ENCODE peak calls at places on chromosome 4, in four cellular contexts. Y is K562, V is keratinocyte, L is IMR-90. I is an unnamed sample.

GRCh38 chr4:176335421-176335820 is 15.7 kb downstream of the SPCS3 start:
- DNase-seq in V (no peak), L (peak; percentile 79), Y (no peak), I (no peak)

GRCh38 chr4:38501698-38502097 is 162.3 kb upstream of the KLF3 start:
- DNase-seq in V (no peak), L (no peak), Y (no peak), I (no peak)

GRCh38 chr4:2954358-2955185 is 8.6 kb downstream of the NOP14 start:
- DNase-seq in Y (peak; percentile 50), V (no peak), L (no peak), I (no peak)

GRCh38 chr4:128311659-128312392 is 24.2 kb upstream of the PGRMC2 start:
- DNase-seq in L (no peak), V (no peak), Y (no peak), I (no peak)

GRCh38 chr4:3263053-3263958 is 14.3 kb downstream of the MSANTD1 start:
- DNase-seq in Y (no peak), L (no peak), V (no peak), I (no peak)

GRCh38 chr4:184347251-184348239 is 126.8 kb downstream of the IRF2 start:
- DNase-seq in V (peak; percentile 72), Y (peak; percentile 58), L (peak; percentile 68), I (peak; percentile 47)

GRCh38 chr4:24527371-24527770 is 57.0 kb downstream of the DHX15 start:
- DNase-seq in V (no peak), L (peak; percentile 60), Y (no peak), I (no peak)

GRCh38 chr4:109815151-109816081 is at the start of gene GAR1:
- DNase-seq in V (peak; percentile 36), Y (peak; percentile 86), L (peak; percentile 92), I (peak; percentile 94)

GRCh38 chr4:7067523-7068278 is at the start of gene GRPEL1:
- DNase-seq in Y (peak; percentile 75), L (peak; percentile 99), V (peak; percentile 94), I (peak; percentile 100)

GRCh38 chr4:137283737-137284136 is 248.6 kb downstream of the PCDH18 start:
- DNase-seq in Y (no peak), L (peak; percentile 39), V (no peak), I (no peak)

GRCh38 chr4:10164877-10165283 is 48.3 kb upstream of the WDR1 start:
- DNase-seq in Y (peak; percentile 68), V (no peak), L (peak; percentile 42), I (peak; percentile 73)

GRCh38 chr4:156870861-156871260 is 100.7 kb downstream of the PDGFC start:
- DNase-seq in L (no peak), V (no peak), Y (no peak), I (no peak)

GRCh38 chr4:15428611-15429010 is 778 bp downstream of the C1QTNF7 start:
- DNase-seq in V (no peak), L (no peak), Y (no peak), I (no peak)

GRCh38 chr4:73520821-73521220 is 39.3 kb downstream of the AFM start:
- DNase-seq in Y (no peak), L (peak; percentile 60), V (no peak), I (no peak)

GRCh38 chr4:25484243-25484721 is 107.2 kb downstream of the ANAPC4 start:
- DNase-seq in V (peak; percentile 32), Y (no peak), L (no peak), I (no peak)

GRCh38 chr4:151169223-151169622 is 69.8 kb downstream of the RPS3A start:
- DNase-seq in V (no peak), Y (no peak), L (peak; percentile 99), I (no peak)

GRCh38 chr4:37236165-37236564 is 8.4 kb upstream of the NWD2 start:
- DNase-seq in V (no peak), L (no peak), Y (no peak), I (no peak)

GRCh38 chr4:3364199-3364598 is 71.4 kb downstream of the RGS12 start:
- DNase-seq in V (no peak), Y (no peak), L (no peak), I (no peak)

GRCh38 chr4:10123227-10124101 is 6.9 kb upstream of the WDR1 start:
- DNase-seq in V (no peak), Y (no peak), L (peak; percentile 22), I (peak; percentile 94)

GRCh38 chr4:79882806-79883205 is 190.2 kb downstream of the ANTXR2 start:
- DNase-seq in Y (no peak), L (no peak), V (no peak), I (no peak)

GRCh38 chr4:184475096-184475461 is 729 bp upstream of the IRF2 start:
- DNase-seq in L (peak; percentile 35), V (no peak), Y (peak; percentile 72), I (peak; percentile 54)

GRCh38 chr4:188704288-188704687 is 565.0 kb downstream of the TRIML1 start:
- DNase-seq in Y (no peak), V (no peak), L (no peak), I (no peak)

GRCh38 chr4:108333353-108333920 is 164.7 kb upstream of the LEF1 start:
- DNase-seq in L (no peak), Y (no peak), V (no peak), I (no peak)

GRCh38 chr4:109826719-109827118 is 1.1 kb upstream of the RRH start:
- DNase-seq in Y (peak; percentile 22), L (peak; percentile 33), V (no peak), I (peak; percentile 38)

GRCh38 chr4:166991162-166991561 is 243.1 kb downstream of the SPOCK3 start:
- DNase-seq in V (no peak), Y (no peak), L (no peak), I (no peak)

GRCh38 chr4:55906999-55907398 is 41.7 kb upstream of the CEP135 start:
- DNase-seq in L (peak; percentile 22), V (peak; percentile 32), Y (no peak), I (peak; percentile 43)

GRCh38 chr4:155473420-155474095 is 96.8 kb upstream of the MAP9 start:
- DNase-seq in L (peak; percentile 30), V (no peak), Y (no peak), I (peak; percentile 93)

GRCh38 chr4:155481150-155481549 is 104.4 kb upstream of the MAP9 start:
- DNase-seq in L (no peak), Y (no peak), V (no peak), I (no peak)

GRCh38 chr4:155474758-155475157 is 98.0 kb upstream of the MAP9 start:
- DNase-seq in L (no peak), V (no peak), Y (no peak), I (peak; percentile 90)

DNA sequence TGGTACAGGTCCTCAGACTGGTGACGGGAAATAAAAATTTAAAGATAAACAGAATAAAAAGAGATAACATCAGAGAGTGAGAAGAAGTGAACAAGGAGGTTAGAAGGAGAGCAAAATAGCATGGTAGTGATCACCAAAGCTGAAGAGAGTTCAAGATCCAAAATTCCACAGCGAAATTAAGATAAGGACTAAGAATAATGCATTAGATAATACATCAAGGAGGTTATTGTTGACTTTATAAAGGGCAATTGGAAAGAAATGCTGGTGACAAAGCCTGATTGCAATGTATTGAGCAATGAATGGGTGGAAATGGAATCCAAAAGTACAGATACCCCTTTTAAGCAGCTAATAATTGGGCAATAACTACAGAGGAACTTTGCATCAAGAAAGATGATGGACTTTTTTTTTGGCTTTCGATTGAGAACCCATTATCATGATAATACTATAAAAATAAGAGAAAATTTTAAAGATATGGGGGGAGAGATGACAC is 101.6 kb upstream of the MAP9 start:
- DNase-seq in L (peak; percentile 41), Y (no peak), V (no peak), I (no peak)
- H3K9me1 ChIP-seq in L (no peaks in the 10 kb centered on the region), Y (no peaks in the 10 kb centered on the region), V (no peaks in the 10 kb centered on the region), I (no peaks in the 10 kb centered on the region)

GRCh38 chr4:180766903-180767302 is 1476.3 kb upstream of the TENM3 start:
- DNase-seq in L (no peak), V (no peak), Y (no peak), I (no peak)
- H3K9me1 ChIP-seq in L (no peaks in the 10 kb centered on the region), V (no peaks in the 10 kb centered on the region), Y (no peaks in the 10 kb centered on the region), I (no peaks in the 10 kb centered on the region)

DNA sequence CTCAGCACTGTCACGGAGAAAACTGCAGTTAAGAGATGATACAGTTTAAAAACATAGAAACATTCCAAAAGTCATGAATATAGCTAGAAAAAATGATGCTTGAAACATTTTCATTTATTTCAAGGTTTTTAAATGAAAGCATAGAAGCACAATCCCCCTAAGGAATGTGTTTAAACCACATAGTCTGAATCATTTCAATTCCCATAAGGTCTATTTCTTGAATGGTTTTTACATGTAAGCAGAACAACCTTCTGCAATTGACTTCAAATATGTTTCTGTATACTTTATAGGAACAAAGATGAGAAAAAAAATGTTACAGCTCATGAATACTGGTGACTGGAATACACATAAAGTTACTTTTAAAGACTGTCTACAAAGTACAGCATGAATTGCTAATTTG is 886.5 kb upstream of the ADGRL3 start:
- DNase-seq in V (no peak), Y (no peak), L (peak; percentile 14), I (no peak)
- H3K9me1 ChIP-seq in V (no peaks in the 10 kb centered on the region), Y (no peaks in the 10 kb centered on the region), L (no peaks in the 10 kb centered on the region), I (no peaks in the 10 kb centered on the region)

GRCh38 chr4:44632089-44632488 is 19.3 kb downstream of the YIPF7 start:
- DNase-seq in V (no peak), L (no peak), Y (no peak), I (no peak)

GRCh38 chr4:44629280-44629866 is 22.1 kb downstream of the YIPF7 start:
- DNase-seq in Y (peak; percentile 45), V (peak; percentile 7), L (peak; percentile 43), I (peak; percentile 55)

GRCh38 chr4:44638091-44638490 is 13.3 kb downstream of the YIPF7 start:
- DNase-seq in L (no peak), Y (no peak), V (no peak), I (no peak)

GRCh38 chr4:44632733-44633132 is 18.7 kb downstream of the YIPF7 start:
- DNase-seq in Y (no peak), L (no peak), V (no peak), I (no peak)
- H3K9me1 ChIP-seq in Y (no peaks in the 10 kb centered on the region), L (no peaks in the 10 kb centered on the region), V (no peaks in the 10 kb centered on the region), I (no peaks in the 10 kb centered on the region)

GRCh38 chr4:165207431-165208321 is at the start of gene KLHL2:
- DNase-seq in V (no peak), Y (peak; percentile 84), L (peak; percentile 74), I (peak; percentile 80)
- H3K9me1 ChIP-seq in V (no peaks in the 10 kb centered on the region), Y (no peaks in the 10 kb centered on the region), L (peaks cover 2% of the 10 kb centered on the region), I (no peaks in the 10 kb centered on the region)

GRCh38 chr4:42816189-42816588 is 76.3 kb upstream of the GRXCR1 start:
- DNase-seq in V (no peak), Y (no peak), L (no peak), I (no peak)

GRCh38 chr4:42821230-42821629 is 71.3 kb upstream of the GRXCR1 start:
- DNase-seq in V (no peak), L (no peak), Y (no peak), I (no peak)

GRCh38 chr4:42816864-42817263 is 75.6 kb upstream of the GRXCR1 start:
- DNase-seq in L (no peak), Y (no peak), V (no peak), I (no peak)

GRCh38 chr4:42824278-42824977 is 68.1 kb upstream of the GRXCR1 start:
- DNase-seq in Y (no peak), V (no peak), L (no peak), I (no peak)

GRCh38 chr4:42819863-42820514 is 72.5 kb upstream of the GRXCR1 start:
- DNase-seq in V (no peak), Y (no peak), L (no peak), I (no peak)
- H3K9me1 ChIP-seq in V (no peaks in the 10 kb centered on the region), Y (no peaks in the 10 kb centered on the region), L (no peaks in the 10 kb centered on the region), I (no peaks in the 10 kb centered on the region)

I was measured in endothelial cell of umbilical vein.